ENCODE peak calls at places on chromosome 14, in four cellular contexts. Y is K562, W is HCT116, R is HepG2. J is an unnamed sample. For H3K36me3, the result is how much of the 10 kb centered on the place peaks cover.

GRCh38 chr14:102819176-102819628 is 42.0 kb downstream of the TRAF3 start:
- DNase-seq in Y (no peak), W (no peak), R (peak), J (no peak)

GRCh38 chr14:66802962-66803361 is 295.0 kb downstream of the GPHN start:
- DNase-seq in Y (no peak), W (no peak), R (no peak), J (no peak)

GRCh38 chr14:104250175-104250574 is 111.8 kb downstream of the KIF26A start:
- DNase-seq in Y (no peak), W (no peak), R (no peak), J (no peak)

GRCh38 chr14:103508930-103509329 is 13.7 kb downstream of the CKB start:
- DNase-seq in Y (no peak), W (no peak), R (no peak), J (no peak)

GRCh38 chr14:49310298-49310697 is 275.9 kb downstream of the RPS29 start:
- DNase-seq in Y (no peak), W (no peak), R (no peak), J (no peak)

GRCh38 chr14:27553820-27554219 is 956.0 kb upstream of the NOVA1 start:
- DNase-seq in Y (no peak), W (no peak), R (no peak), J (no peak)

GRCh38 chr14:59363545-59364226 is 101.5 kb downstream of the GPR135 start:
- DNase-seq in Y (no peak), W (no peak), R (no peak), J (no peak)

GRCh38 chr14:97603201-97603600 is 806.0 kb downstream of the VRK1 start:
- DNase-seq in Y (no peak), W (no peak), R (no peak), J (no peak)

GRCh38 chr14:87615822-87616679 is 376.9 kb downstream of the GALC start:
- DNase-seq in Y (peak), W (peak), R (peak), J (peak)

GRCh38 chr14:51228890-51229289 is 11.2 kb upstream of the TMX1 start:
- DNase-seq in Y (no peak), W (no peak), R (no peak), J (no peak)

GRCh38 chr14:28142400-28143015 is 624.1 kb upstream of the FOXG1 start:
- DNase-seq in Y (no peak), W (no peak), R (no peak), J (no peak)

GRCh38 chr14:103880334-103880985 is 33.1 kb upstream of the PPP1R13B start:
- DNase-seq in Y (no peak), W (no peak), R (no peak), J (no peak)

GRCh38 chr14:61270714-61271113 is 10.4 kb downstream of the TMEM30B start:
- DNase-seq in Y (no peak), W (no peak), R (no peak), J (no peak)

GRCh38 chr14:50362791-50363733 is 33.6 kb downstream of the CDKL1 start:
- DNase-seq in Y (no peak), W (no peak), R (no peak), J (no peak)

GRCh38 chr14:90023176-90023896 is 38.5 kb upstream of the KCNK13 start:
- DNase-seq in Y (no peak), W (no peak), R (no peak), J (no peak)

GRCh38 chr14:49634547-49635334 is at the start of gene DNAAF2:
- DNase-seq in Y (peak), W (no peak), R (peak), J (no peak)

GRCh38 chr14:43765474-43765873 is 741.6 kb downstream of the FSCB start:
- DNase-seq in Y (no peak), W (no peak), R (no peak), J (no peak)

GRCh38 chr14:64811676-64812075 is 68.0 kb downstream of the SPTB start:
- DNase-seq in Y (no peak), W (no peak), R (no peak), J (no peak)

GRCh38 chr14:67187826-67188225 is 1.4 kb upstream of the GARIN2 start:
- DNase-seq in Y (no peak), W (peak), R (no peak), J (peak)

GRCh38 chr14:76203086-76204001 is 51.6 kb downstream of the GPATCH2L start:
- DNase-seq in Y (no peak), W (no peak), R (no peak), J (peak)

GRCh38 chr14:32038876-32039275 is 38.2 kb upstream of the ARHGAP5 start:
- DNase-seq in Y (no peak), W (no peak), R (no peak), J (no peak)

GRCh38 chr14:102481791-102482238 is 27.8 kb downstream of the ANKRD9 start:
- DNase-seq in Y (no peak), W (peak), R (peak), J (no peak)

GRCh38 chr14:60204843-60205774 is 39.9 kb upstream of the DHRS7 start:
- DNase-seq in Y (no peak), W (no peak), R (no peak), J (no peak)

GRCh38 chr14:73887116-73887490 is 444 bp downstream of the ZNF410 start:
- DNase-seq in Y (no peak), W (no peak), R (peak), J (no peak)

GRCh38 chr14:36006623-36007022 is 169.9 kb downstream of the PTCSC3 start:
- DNase-seq in Y (no peak), W (no peak), R (no peak), J (no peak)

GRCh38 chr14:77647853-77648252 is 31.4 kb upstream of the SPTLC2 start:
- DNase-seq in Y (no peak), W (no peak), R (no peak), J (no peak)

GRCh38 chr14:61719344-61720301 is 24.3 kb downstream of the HIF1A start:
- DNase-seq in Y (no peak), W (no peak), R (no peak), J (no peak)

GRCh38 chr14:104303705-104304425 is 165.5 kb downstream of the KIF26A start:
- DNase-seq in Y (no peak), W (no peak), R (no peak), J (no peak)

GRCh38 chr14:79834856-79835255 is 376.4 kb downstream of the DIO2 start:
- DNase-seq in Y (no peak), W (no peak), R (no peak), J (no peak)

GRCh38 chr14:99507860-99508640 is 26.8 kb downstream of the CCNK start:
- DNase-seq in Y (no peak), W (no peak), R (no peak), J (no peak)

GRCh38 chr14:100256339-100256895 is 17.5 kb downstream of the YY1 start:
- DNase-seq in Y (no peak), W (no peak), R (no peak), J (no peak)

GRCh38 chr14:89849931-89850330 is 104.6 kb downstream of the EFCAB11 start:
- DNase-seq in Y (no peak), W (no peak), R (no peak), J (no peak)

GRCh38 chr14:75298187-75298985 is 19.8 kb downstream of the FOS start:
- DNase-seq in Y (peak), W (no peak), R (no peak), J (no peak)

GRCh38 chr14:88241810-88242209 is 81.3 kb downstream of the KCNK10 start:
- DNase-seq in Y (no peak), W (no peak), R (no peak), J (no peak)

GRCh38 chr14:58687232-58687795 is 49.6 kb downstream of the DACT1 start:
- DNase-seq in Y (no peak), W (no peak), R (no peak), J (no peak)

GRCh38 chr14:69246331-69246730 is 13.6 kb upstream of the GALNT16 start:
- DNase-seq in Y (no peak), W (no peak), R (peak), J (no peak)

GRCh38 chr14:103052407-103052806 is 4.9 kb downstream of the CDC42BPB start:
- DNase-seq in Y (no peak), W (no peak), R (no peak), J (no peak)

GRCh38 chr14:35320472-35320871 is 28.3 kb downstream of the PSMA6 start:
- DNase-seq in Y (no peak), W (no peak), R (no peak), J (no peak)

GRCh38 chr14:72892103-72892878 is 1.6 kb downstream of the DPF3 start:
- DNase-seq in Y (no peak), W (no peak), R (no peak), J (no peak)

GRCh38 chr14:94077823-94078222 is 3.2 kb downstream of the DDX24 start:
- DNase-seq in Y (no peak), W (no peak), R (no peak), J (no peak)

GRCh38 chr14:94079891-94080605 is 954 bp downstream of the DDX24 start:
- DNase-seq in Y (no peak), W (no peak), R (peak), J (no peak)

GRCh38 chr14:94075008-94075407 is 6.0 kb downstream of the DDX24 start:
- DNase-seq in Y (no peak), W (no peak), R (no peak), J (no peak)

GRCh38 chr14:94074534-94074933 is 6.5 kb downstream of the DDX24 start:
- DNase-seq in Y (no peak), W (no peak), R (no peak), J (no peak)

GRCh38 chr14:94077111-94077821 is 3.7 kb downstream of the DDX24 start:
- DNase-seq in Y (no peak), W (no peak), R (no peak), J (no peak)
- H3K36me3 ChIP-seq in Y (under half), W (under half), R (under half), J (under half)

GRCh38 chr14:21719841-21720240 is 46.2 kb upstream of the OR4E1 start:
- DNase-seq in Y (no peak), W (no peak), R (no peak), J (no peak)

GRCh38 chr14:21721504-21721903 is 47.9 kb upstream of the OR4E1 start:
- DNase-seq in Y (no peak), W (no peak), R (no peak), J (no peak)

GRCh38 chr14:21724115-21724973 is 50.7 kb upstream of the OR4E1 start:
- DNase-seq in Y (no peak), W (no peak), R (no peak), J (no peak)

DNA sequence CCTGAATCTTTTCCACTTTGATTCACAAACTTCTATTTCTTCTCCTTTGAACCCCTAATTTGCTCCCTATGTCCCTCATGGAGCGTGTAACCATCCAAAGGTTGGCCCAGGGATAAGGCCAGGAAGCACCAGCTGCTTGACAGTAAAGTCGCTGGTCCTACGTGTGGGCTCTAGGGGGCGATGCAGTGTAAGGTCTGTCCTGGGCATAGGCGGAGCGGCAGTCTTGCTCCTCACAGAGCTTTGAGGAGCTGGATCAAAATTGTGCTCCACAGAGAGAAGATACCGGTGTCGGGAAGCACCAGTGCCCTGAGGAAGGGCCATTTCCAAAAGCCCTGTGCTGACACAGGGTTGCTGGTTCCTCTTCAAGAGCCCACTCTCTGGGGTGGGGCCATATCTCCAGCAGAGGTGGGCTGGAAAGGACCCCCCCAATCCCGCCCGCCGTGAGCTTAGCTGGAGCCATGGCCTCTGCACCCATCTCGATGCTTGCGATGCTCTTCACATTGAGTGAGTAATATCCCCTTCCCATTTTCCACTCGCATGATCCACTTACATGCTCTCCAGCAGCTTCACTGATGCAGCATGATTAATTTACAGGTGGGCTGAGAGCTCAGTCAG is 49.9 kb upstream of the OR4E1 start:
- DNase-seq in Y (peak), W (peak), R (peak), J (no peak)
- TF ChIP-seq TCF7L2 in Y (no peak), W (no peak), R (no peak), J (no peak)

DNA sequence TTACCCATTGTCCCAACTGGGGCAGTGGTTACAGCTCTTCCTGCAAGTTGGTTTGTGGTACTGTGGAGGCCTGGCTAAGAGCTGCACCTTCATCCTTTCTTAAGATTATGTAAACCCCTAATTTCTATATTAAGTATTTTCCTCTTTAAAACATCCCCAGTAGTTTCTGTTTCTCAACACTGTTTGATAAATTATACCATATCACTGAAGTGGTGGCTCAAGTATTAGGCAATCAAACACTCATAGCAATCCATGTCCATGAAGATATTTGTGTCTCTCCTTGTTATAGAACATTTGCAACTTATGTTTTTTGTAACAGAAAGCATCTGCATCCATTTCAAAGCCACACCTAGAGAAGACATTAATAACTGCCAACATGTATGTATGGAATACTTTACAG is 31.8 kb downstream of the ATXN3 start:
- DNase-seq in Y (no peak), W (no peak), R (no peak), J (no peak)
- H3K36me3 ChIP-seq in Y (under half), W (under half), R (under half), J (under half)

GRCh38 chr14:44854114-44854513 is 107.6 kb downstream of the KLHL28 start:
- DNase-seq in Y (no peak), W (no peak), R (no peak), J (no peak)
- TF ChIP-seq TCF7L2 in Y (no peak), W (no peak), R (no peak), J (no peak)

GRCh38 chr14:44940944-44941343 is 20.8 kb downstream of the KLHL28 start:
- DNase-seq in Y (no peak), W (no peak), R (no peak), J (no peak)
- H3K36me3 ChIP-seq in Y (under half), W (under half), R (under half), J (under half)

J was measured in Panc1.